ENCODE peak calls at places on chromosomes 5 and 9, in ten cellular contexts. J, U, Z, K, X, A, N, S, H and P are unnamed samples.

GRCh38 chr9:107542814-107543213 is 53.2 kb upstream of the KLF4 start:
- DNase-seq in K (peak; percentile 44), Z (no peak), S (no peak), N (no peak), H (no peak), U (no peak), A (no peak), X (no peak), J (peak; percentile 17), P (no peak)

GRCh38 chr9:124708633-124709032 is 62.5 kb downstream of the NR6A1 start:
- DNase-seq in U (peak; percentile 36), H (no peak), A (no peak), J (peak; percentile 31), Z (no peak), N (no peak), S (peak; percentile 51), K (peak; percentile 54), X (peak; percentile 83), P (no peak)

GRCh38 chr9:133641861-133642595 is 5.9 kb downstream of the DBH start:
- DNase-seq in U (no peak), S (no peak), K (no peak), X (no peak), Z (no peak), J (no peak), A (no peak), H (no peak), N (no peak), P (no peak)

GRCh38 chr9:92514635-92515034 is 21.2 kb downstream of the ECM2 start:
- DNase-seq in J (no peak), N (no peak), H (no peak), K (no peak), U (no peak), A (no peak), X (no peak), S (no peak), Z (no peak), P (no peak)

GRCh38 chr5:88881566-88881965 is 1.4 kb downstream of the MEF2C start:
- DNase-seq in Z (no peak), S (no peak), J (peak; percentile 60), U (no peak), H (peak; percentile 46), A (peak; percentile 25), X (peak; percentile 35), K (peak; percentile 44), N (no peak), P (no peak)

GRCh38 chr5:56534102-56534501 is 281.2 kb upstream of the MAP3K1 start:
- DNase-seq in S (peak; percentile 87), J (no peak), U (peak; percentile 92), H (no peak), A (no peak), X (peak; percentile 58), N (no peak), Z (no peak), K (no peak), P (no peak)

GRCh38 chr5:184461-184860 is 6.8 kb upstream of the LRRC14B start:
- DNase-seq in S (no peak), K (no peak), H (no peak), A (no peak), J (peak; percentile 16), N (no peak), Z (no peak), U (no peak), X (peak; percentile 25), P (no peak)

GRCh38 chr5:148776780-148777179 is 49.6 kb upstream of the ADRB2 start:
- DNase-seq in Z (no peak), N (no peak), X (peak; percentile 99), H (no peak), K (peak; percentile 93), S (peak; percentile 97), A (peak; percentile 7), J (peak; percentile 71), U (peak; percentile 98), P (peak; percentile 61)

GRCh38 chr5:156918311-156918845 is 44.6 kb downstream of the TIMD4 start:
- DNase-seq in U (no peak), K (no peak), N (no peak), X (no peak), A (no peak), S (no peak), H (no peak), Z (no peak), J (no peak), P (no peak)

GRCh38 chr5:156914371-156914737 is 48.7 kb downstream of the TIMD4 start:
- DNase-seq in X (no peak), H (no peak), U (no peak), Z (no peak), K (no peak), N (no peak), S (no peak), J (no peak), A (no peak), P (no peak)

GRCh38 chr5:156913355-156913718 is 49.7 kb downstream of the TIMD4 start:
- DNase-seq in H (no peak), A (no peak), N (no peak), K (no peak), S (no peak), J (no peak), Z (no peak), U (no peak), X (no peak), P (no peak)

GRCh38 chr5:156912869-156913268 is 50.2 kb downstream of the TIMD4 start:
- DNase-seq in H (no peak), U (no peak), Z (no peak), K (no peak), A (no peak), S (no peak), N (no peak), X (no peak), J (no peak), P (no peak)

GRCh38 chr5:156913719-156914370 is 49.2 kb downstream of the TIMD4 start:
- DNase-seq in X (no peak), U (no peak), K (no peak), J (no peak), S (no peak), H (no peak), Z (no peak), A (peak; percentile 61), N (no peak), P (no peak)
- H3K4me3 ChIP-seq in X (no peak overlapping the region), U (no peak overlapping the region), K (no peak overlapping the region), J (no peak overlapping the region), S (no peak overlapping the region), H (no peak overlapping the region), Z (no peak overlapping the region), A (no peak overlapping the region), N (no peak overlapping the region), P (no peak overlapping the region)

DNA sequence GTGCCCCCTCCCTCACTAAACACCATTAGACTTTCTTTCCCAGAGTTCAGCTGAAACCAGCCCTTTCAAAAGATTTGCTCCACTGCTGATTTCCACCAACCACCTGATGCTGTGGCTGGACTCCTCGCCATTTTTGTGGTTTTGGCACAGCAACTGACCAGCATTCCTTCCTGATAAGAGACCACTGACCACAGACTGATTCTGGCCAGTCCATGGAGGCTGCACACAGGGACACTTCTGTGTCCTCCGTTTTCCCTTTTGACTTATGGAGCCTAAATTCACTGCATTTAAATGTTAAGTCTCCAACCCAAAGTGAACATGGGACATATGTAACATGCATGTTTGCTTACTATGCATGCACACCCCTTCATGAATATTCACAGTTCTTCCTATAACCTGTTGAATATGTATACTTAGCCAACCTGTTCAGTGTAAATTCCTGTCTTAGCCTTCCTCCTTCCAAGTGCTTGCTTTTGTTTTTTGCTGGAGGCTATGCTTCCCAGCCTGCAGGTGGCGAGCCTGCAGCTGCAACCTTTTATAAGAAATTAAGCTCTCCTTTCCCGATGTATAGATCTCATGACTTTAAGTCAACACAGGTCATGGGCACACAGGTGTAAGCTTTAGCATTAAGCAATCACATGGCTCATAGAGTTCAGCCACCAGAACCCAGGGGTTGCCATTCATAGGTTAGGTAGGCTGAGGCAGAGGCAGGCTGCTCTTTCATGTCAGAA is 78.7 kb downstream of the ACTL7B start:
- DNase-seq in S (peak; percentile 59), Z (no peak), A (no peak), U (peak; percentile 52), H (no peak), K (peak; percentile 29), N (no peak), J (peak; percentile 76), X (peak; percentile 43), P (no peak)
- TF ChIP-seq CTCF in S (peak; percentile 50), Z (no peak), A (peak; percentile 52), U (peak; percentile 48), H (peak; percentile 26), K (peak; percentile 17), N (peak; percentile 19), J (peak; percentile 40), X (peak; percentile 58), P (peak; percentile 50)

GRCh38 chr5:173575985-173576384 is 40.5 kb downstream of the BOD1 start:
- DNase-seq in J (no peak), Z (no peak), K (no peak), U (no peak), A (no peak), S (no peak), X (no peak), H (no peak), N (no peak), P (no peak)

GRCh38 chr5:173574983-173575382 is 41.5 kb downstream of the BOD1 start:
- DNase-seq in K (no peak), H (no peak), A (no peak), N (no peak), Z (no peak), X (no peak), U (no peak), J (no peak), S (no peak), P (no peak)

GRCh38 chr5:173572431-173573125 is 43.9 kb downstream of the BOD1 start:
- DNase-seq in J (peak; percentile 59), Z (no peak), A (no peak), N (no peak), H (no peak), X (peak; percentile 36), S (no peak), K (no peak), U (no peak), P (no peak)

GRCh38 chr5:173570321-173571090 is 45.9 kb downstream of the BOD1 start:
- DNase-seq in J (no peak), X (no peak), H (no peak), K (no peak), Z (no peak), U (no peak), N (no peak), A (no peak), S (no peak), P (no peak)

DNA sequence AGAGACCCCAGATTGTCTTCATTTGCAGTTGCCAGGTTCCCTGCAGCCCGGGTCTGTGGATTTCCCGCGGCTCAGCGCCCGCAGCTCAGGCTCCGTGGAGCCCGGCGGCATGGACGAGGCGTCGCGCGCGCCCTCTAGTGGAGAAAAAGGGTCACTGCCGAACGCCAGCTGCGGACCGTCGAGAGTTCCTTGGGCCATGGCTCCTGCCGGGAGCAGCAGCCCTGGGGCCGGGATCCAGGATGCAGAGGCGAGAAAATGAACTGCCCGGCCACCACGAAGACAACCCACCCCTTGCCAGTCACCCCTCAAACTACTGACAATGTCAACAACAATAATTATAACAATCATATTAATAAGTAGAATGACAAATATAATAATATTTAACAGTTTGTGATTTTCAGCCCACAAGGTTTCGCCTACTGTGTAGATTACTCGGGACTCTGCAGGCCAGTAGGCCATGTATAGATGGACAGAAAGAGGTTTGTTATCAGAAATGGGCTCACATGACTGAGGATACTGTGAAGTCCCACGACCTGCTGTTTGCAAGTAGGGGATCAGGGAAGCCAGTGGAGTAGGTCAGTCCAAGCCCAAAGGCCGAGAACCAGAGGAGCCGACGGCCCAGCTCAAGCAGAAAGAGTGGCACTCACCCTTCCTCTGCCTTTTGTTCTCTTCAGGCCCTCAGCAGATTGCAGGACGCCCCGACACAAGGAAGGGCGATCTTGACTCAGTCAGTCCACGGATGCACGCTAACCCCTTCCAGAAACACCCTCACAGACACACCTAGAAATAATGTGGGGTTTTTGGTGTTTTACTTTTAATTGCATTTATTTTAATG is 43.1 kb downstream of the BOD1 start:
- DNase-seq in U (peak; percentile 55), H (peak; percentile 71), A (peak; percentile 65), N (peak; percentile 80), S (peak; percentile 20), J (peak; percentile 67), Z (peak; percentile 85), K (peak; percentile 87), X (peak; percentile 86), P (no peak)
- H3K4me3 ChIP-seq in U (no peak overlapping the region), H (peak overlapping the region; percentile 18), A (no peak overlapping the region), N (peak overlapping the region; percentile 31), S (no peak overlapping the region), J (peak overlapping the region; percentile 22), Z (peak overlapping the region; percentile 56), K (peak overlapping the region; percentile 49), X (peak overlapping the region; percentile 46), P (no peak overlapping the region)

DNA sequence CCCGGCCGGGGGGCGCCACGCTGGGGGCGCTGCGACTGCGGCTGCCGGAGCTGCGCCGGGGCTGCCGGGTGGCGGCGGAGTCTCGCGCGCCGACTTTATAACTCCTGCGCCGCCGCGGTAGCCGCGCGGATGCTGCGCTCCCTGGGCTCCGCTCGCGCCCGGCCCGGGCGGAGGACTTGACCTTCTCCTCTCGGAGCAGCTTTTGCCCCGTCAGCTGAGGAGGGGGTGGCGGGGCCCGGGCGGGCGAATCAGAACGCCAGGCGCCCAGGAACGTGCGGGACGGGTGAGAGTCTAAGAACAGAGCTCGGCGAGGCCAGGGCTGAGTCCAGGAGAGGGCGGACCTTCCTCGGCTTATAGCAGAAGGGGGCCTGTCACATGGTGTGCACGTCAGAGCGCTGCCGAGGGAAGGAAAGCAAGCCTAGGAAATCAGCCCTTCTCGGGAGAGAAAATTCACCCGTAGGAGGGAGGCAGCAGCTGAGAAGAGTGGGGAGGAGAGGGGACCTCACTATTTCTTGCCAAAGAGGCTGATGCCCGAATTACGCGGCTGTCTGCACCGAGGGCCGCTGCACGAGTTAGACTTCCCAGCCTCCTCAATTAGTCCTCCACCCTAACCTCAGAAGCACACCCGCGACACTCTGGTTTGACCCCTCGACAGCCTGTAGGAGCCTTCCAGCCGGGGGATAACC is at the start of gene FOXD1:
- DNase-seq in S (peak; percentile 63), Z (no peak), A (peak; percentile 83), N (peak; percentile 43), K (peak; percentile 98), X (peak; percentile 83), J (peak; percentile 94), H (peak; percentile 45), U (peak; percentile 75), P (peak; percentile 68)
- TF ChIP-seq CTCF in S (no peak), Z (no peak), A (no peak), N (no peak), K (no peak), X (no peak), J (peak; percentile 13), H (no peak), U (no peak), P (no peak)